ENCODE peak calls at places on chromosomes 16 and 17, in six cellular contexts. U is PC-9, T is hepatocyte, K is H9, G is HCT116, D is A549. W is an unnamed sample.

GRCh38 chr16:64590516-64590915 is 531.3 kb downstream of the CDH11 start:
- DNase-seq in D (no peak), T (no peak), K (no peak), U (no peak), G (no peak), W (peak; percentile 70)

GRCh38 chr17:37147301-37147812 is 198.6 kb downstream of the AATF start:
- DNase-seq in D (peak; percentile 13), T (peak; percentile 21), G (no peak), U (peak; percentile 2), K (no peak), W (no peak)

GRCh38 chr16:69166946-69167930 is 19.7 kb upstream of the SNTB2 start:
- DNase-seq in G (no peak), T (no peak), D (no peak), K (no peak), U (no peak), W (peak; percentile 71)

GRCh38 chr16:17053536-17054160 is 417.1 kb downstream of the XYLT1 start:
- DNase-seq in T (no peak), K (no peak), U (no peak), D (no peak), G (no peak), W (no peak)

GRCh38 chr17:58412910-58413630 is 4.3 kb downstream of the RNF43 start:
- DNase-seq in D (no peak), U (no peak), T (no peak), G (no peak), K (no peak), W (peak; percentile 37)

GRCh38 chr17:65332375-65332774 is 195.2 kb downstream of the RGS9 start:
- DNase-seq in U (peak; percentile 11), T (peak; percentile 16), D (no peak), G (peak; percentile 50), K (no peak), W (no peak)

GRCh38 chr16:77289331-77289809 is 90.2 kb downstream of the SYCE1L start:
- DNase-seq in D (peak; percentile 20), K (no peak), U (peak; percentile 5), G (no peak), T (peak; percentile 67), W (peak; percentile 68)

GRCh38 chr17:78805301-78805700 is 23.2 kb upstream of the CYTH1 start:
- DNase-seq in G (no peak), U (no peak), K (no peak), T (no peak), D (no peak), W (no peak)

GRCh38 chr17:78879679-78880186 is 23.3 kb downstream of the CEP295NL start:
- DNase-seq in U (no peak), T (peak; percentile 66), D (no peak), K (no peak), G (no peak), W (peak; percentile 95)

GRCh38 chr17:29078183-29079045 is 35.5 kb downstream of the PIPOX start:
- DNase-seq in U (peak; percentile 55), G (peak; percentile 4), D (no peak), T (no peak), K (no peak), W (peak; percentile 43)

GRCh38 chr17:49942918-49943317 is 26.1 kb upstream of the DLX4 start:
- DNase-seq in G (no peak), U (no peak), T (no peak), D (no peak), K (no peak), W (no peak)

GRCh38 chr17:29115906-29116651 is 64.1 kb downstream of the MYO18A start:
- DNase-seq in G (peak; percentile 35), K (peak; percentile 90), T (peak; percentile 52), U (peak; percentile 41), D (peak; percentile 87), W (peak; percentile 55)

GRCh38 chr17:2011421-2012371 is 13.4 kb downstream of the RTN4RL1 start:
- DNase-seq in T (no peak), G (no peak), D (no peak), K (peak; percentile 77), U (peak; percentile 97), W (peak; percentile 76)

GRCh38 chr17:2015314-2015713 is 9.8 kb downstream of the RTN4RL1 start:
- DNase-seq in U (no peak), K (no peak), T (no peak), D (no peak), G (no peak), W (no peak)

GRCh38 chr17:2013994-2014317 is 11.2 kb downstream of the RTN4RL1 start:
- DNase-seq in K (no peak), U (no peak), T (no peak), D (no peak), G (no peak), W (no peak)

GRCh38 chr17:2009737-2010136 is 15.4 kb downstream of the RTN4RL1 start:
- DNase-seq in K (no peak), U (no peak), D (no peak), G (no peak), T (no peak), W (no peak)

DNA sequence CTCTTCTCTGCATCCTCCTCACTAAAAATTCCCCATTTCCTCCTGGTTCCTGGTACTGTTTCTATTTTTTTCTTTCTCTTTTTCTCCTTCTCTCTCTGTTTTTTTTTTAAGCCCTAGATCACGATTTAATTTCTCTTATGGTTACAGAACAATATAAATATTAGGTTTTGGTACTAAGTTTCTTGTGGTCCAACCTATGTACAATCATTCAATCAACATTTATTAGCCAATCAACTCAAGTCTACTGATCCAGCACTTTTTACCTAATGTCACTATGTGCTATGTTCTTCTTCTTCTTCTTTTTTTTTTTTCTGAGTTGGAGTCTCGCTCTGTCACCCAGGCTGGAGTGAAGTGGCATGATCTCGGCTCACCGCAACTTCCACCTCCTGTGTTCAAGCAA is 12.6 kb downstream of the RTN4RL1 start:
- DNase-seq in D (no peak), U (no peak), G (no peak), K (no peak), T (no peak), W (no peak)
- H3K4me2 ChIP-seq in D (no peak overlapping the region), U (peak overlapping the region; percentile 73), G (no peak overlapping the region), K (no peak overlapping the region), T (no peak overlapping the region), W (no peak overlapping the region)

DNA sequence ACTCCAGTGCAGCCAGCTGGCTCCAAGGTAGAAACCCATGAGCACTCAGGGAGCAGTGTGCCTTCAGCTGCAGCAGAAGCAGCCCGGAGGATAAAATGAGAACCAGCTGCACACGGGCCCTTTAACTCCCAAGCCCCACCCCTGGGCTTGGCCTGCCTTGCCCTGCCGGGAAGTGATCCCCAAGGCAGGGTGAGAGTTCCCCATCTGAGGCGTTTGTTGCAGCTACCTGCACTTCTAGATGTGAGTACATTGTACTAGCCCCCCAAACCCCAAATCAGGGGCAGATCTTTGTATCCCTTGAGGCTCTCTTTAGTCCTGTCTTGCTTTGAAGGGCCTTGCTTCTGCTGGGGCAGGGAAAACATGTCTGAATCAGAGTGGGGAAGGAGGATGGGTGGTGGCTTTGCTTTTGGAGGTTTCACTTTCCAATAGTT is at the start of gene MVP:
- DNase-seq in D (peak; percentile 74), G (no peak), U (peak; percentile 69), K (no peak), T (peak; percentile 86), W (peak; percentile 67)
- H3K4me2 ChIP-seq in D (peak within 1 kb of the TSS; percentile 99), G (peak within 1 kb of the TSS; percentile 78), U (peak within 1 kb of the TSS; percentile 88), K (no peak within 1 kb of the TSS), T (peak within 1 kb of the TSS; percentile 83), W (peak within 1 kb of the TSS; percentile 100)

GRCh38 chr16:81586421-81586820 is 141.8 kb downstream of the CMIP start:
- DNase-seq in G (peak; percentile 74), D (no peak), U (no peak), K (no peak), T (peak; percentile 75), W (no peak)
- H3K4me2 ChIP-seq in G (peak overlapping the region; percentile 73), D (peak overlapping the region; percentile 80), U (peak overlapping the region; percentile 47), K (no peak overlapping the region), T (peak overlapping the region; percentile 26), W (no peak overlapping the region)

GRCh38 chr16:55330726-55331647 is 7.0 kb downstream of the IRX6 start:
- DNase-seq in U (no peak), G (no peak), T (no peak), D (no peak), K (peak; percentile 33), W (no peak)
- H3K4me2 ChIP-seq in U (no peak overlapping the region), G (no peak overlapping the region), T (peak overlapping the region; percentile 72), D (no peak overlapping the region), K (peak overlapping the region; percentile 72), W (no peak overlapping the region)

W was measured in fibroblast of lung.